ENCODE peak calls at places on chromosome 1, in nine cellular contexts. One of them, this sample, is unnamed.

GRCh38 chr1:212124891-212125582 is 89.5 kb downstream of the DTL start:
- DNase-seq in brain microvascular endothelial cell: no peak
- DNase-seq in left ventricle myocardium inferior: no peak
- DNase-seq in choroid plexus epithelial cell: peak
- DNase-seq in fibroblast of lung: no peak
- DNase-seq in cardiac fibroblast: no peak
- DNase-seq in fibroblast of mammary gland: no peak
- DNase-seq in colonic mucosa: peak
- DNase-seq in neural progenitor cell: no peak
- DNase-seq in this sample: no peak

GRCh38 chr1:24656046-24656445 is 12.9 kb downstream of the SRRM1 start:
- DNase-seq in brain microvascular endothelial cell: no peak
- DNase-seq in left ventricle myocardium inferior: no peak
- DNase-seq in choroid plexus epithelial cell: no peak
- DNase-seq in fibroblast of lung: no peak
- DNase-seq in cardiac fibroblast: no peak
- DNase-seq in fibroblast of mammary gland: no peak
- DNase-seq in colonic mucosa: no peak
- DNase-seq in neural progenitor cell: no peak
- DNase-seq in this sample: no peak

GRCh38 chr1:154819628-154820590 is 50.2 kb downstream of the KCNN3 start:
- DNase-seq in brain microvascular endothelial cell: no peak
- DNase-seq in left ventricle myocardium inferior: no peak
- DNase-seq in choroid plexus epithelial cell: peak
- DNase-seq in fibroblast of lung: no peak
- DNase-seq in cardiac fibroblast: peak
- DNase-seq in fibroblast of mammary gland: peak
- DNase-seq in colonic mucosa: no peak
- DNase-seq in neural progenitor cell: peak
- DNase-seq in this sample: no peak

GRCh38 chr1:161001537-161001936 is 19.4 kb downstream of the F11R start:
- DNase-seq in brain microvascular endothelial cell: no peak
- DNase-seq in left ventricle myocardium inferior: no peak
- DNase-seq in choroid plexus epithelial cell: no peak
- DNase-seq in fibroblast of lung: no peak
- DNase-seq in cardiac fibroblast: peak
- DNase-seq in fibroblast of mammary gland: no peak
- DNase-seq in colonic mucosa: no peak
- DNase-seq in neural progenitor cell: no peak
- DNase-seq in this sample: no peak

GRCh38 chr1:102588536-102588935 is 519.8 kb downstream of the COL11A1 start:
- DNase-seq in brain microvascular endothelial cell: no peak
- DNase-seq in left ventricle myocardium inferior: no peak
- DNase-seq in choroid plexus epithelial cell: peak
- DNase-seq in fibroblast of lung: no peak
- DNase-seq in cardiac fibroblast: no peak
- DNase-seq in fibroblast of mammary gland: no peak
- DNase-seq in colonic mucosa: no peak
- DNase-seq in neural progenitor cell: no peak
- DNase-seq in this sample: no peak

GRCh38 chr1:36304970-36305914 is 926 bp upstream of the SH3D21 start:
- DNase-seq in brain microvascular endothelial cell: no peak
- DNase-seq in left ventricle myocardium inferior: no peak
- DNase-seq in choroid plexus epithelial cell: no peak
- DNase-seq in fibroblast of lung: no peak
- DNase-seq in cardiac fibroblast: no peak
- DNase-seq in fibroblast of mammary gland: no peak
- DNase-seq in colonic mucosa: peak
- DNase-seq in neural progenitor cell: no peak
- DNase-seq in this sample: no peak

GRCh38 chr1:206002833-206003532 is at the start of gene RAB7B:
- DNase-seq in brain microvascular endothelial cell: peak
- DNase-seq in left ventricle myocardium inferior: peak
- DNase-seq in choroid plexus epithelial cell: peak
- DNase-seq in fibroblast of lung: peak
- DNase-seq in cardiac fibroblast: peak
- DNase-seq in fibroblast of mammary gland: peak
- DNase-seq in colonic mucosa: peak
- DNase-seq in neural progenitor cell: no peak
- DNase-seq in this sample: peak

GRCh38 chr1:193019442-193020026 is 39.6 kb downstream of the UCHL5 start:
- DNase-seq in brain microvascular endothelial cell: peak
- DNase-seq in left ventricle myocardium inferior: no peak
- DNase-seq in choroid plexus epithelial cell: peak
- DNase-seq in fibroblast of lung: peak
- DNase-seq in cardiac fibroblast: peak
- DNase-seq in fibroblast of mammary gland: peak
- DNase-seq in colonic mucosa: no peak
- DNase-seq in neural progenitor cell: peak
- DNase-seq in this sample: no peak

GRCh38 chr1:93613895-93614294 is 67.7 kb downstream of the BCAR3 start:
- DNase-seq in brain microvascular endothelial cell: peak
- DNase-seq in left ventricle myocardium inferior: peak
- DNase-seq in choroid plexus epithelial cell: peak
- DNase-seq in fibroblast of lung: peak
- DNase-seq in cardiac fibroblast: peak
- DNase-seq in fibroblast of mammary gland: peak
- DNase-seq in colonic mucosa: peak
- DNase-seq in neural progenitor cell: peak
- DNase-seq in this sample: peak

GRCh38 chr1:109399326-109399957 is 1.7 kb upstream of the SORT1 start:
- DNase-seq in brain microvascular endothelial cell: peak
- DNase-seq in left ventricle myocardium inferior: no peak
- DNase-seq in choroid plexus epithelial cell: peak
- DNase-seq in fibroblast of lung: peak
- DNase-seq in cardiac fibroblast: peak
- DNase-seq in fibroblast of mammary gland: peak
- DNase-seq in colonic mucosa: peak
- DNase-seq in neural progenitor cell: peak
- DNase-seq in this sample: no peak

GRCh38 chr1:206021796-206022365 is 1.8 kb downstream of the CTSE start:
- DNase-seq in brain microvascular endothelial cell: peak
- DNase-seq in left ventricle myocardium inferior: no peak
- DNase-seq in choroid plexus epithelial cell: peak
- DNase-seq in fibroblast of lung: peak
- DNase-seq in cardiac fibroblast: peak
- DNase-seq in fibroblast of mammary gland: peak
- DNase-seq in colonic mucosa: no peak
- DNase-seq in neural progenitor cell: no peak
- DNase-seq in this sample: no peak

GRCh38 chr1:107491582-107491981 is 350.7 kb downstream of the NTNG1 start:
- DNase-seq in brain microvascular endothelial cell: no peak
- DNase-seq in left ventricle myocardium inferior: no peak
- DNase-seq in choroid plexus epithelial cell: no peak
- DNase-seq in fibroblast of lung: no peak
- DNase-seq in cardiac fibroblast: no peak
- DNase-seq in fibroblast of mammary gland: no peak
- DNase-seq in colonic mucosa: no peak
- DNase-seq in neural progenitor cell: no peak
- DNase-seq in this sample: no peak

GRCh38 chr1:178864326-178864725 is 6.6 kb downstream of the ANGPTL1 start:
- DNase-seq in brain microvascular endothelial cell: no peak
- DNase-seq in left ventricle myocardium inferior: no peak
- DNase-seq in choroid plexus epithelial cell: no peak
- DNase-seq in fibroblast of lung: peak
- DNase-seq in cardiac fibroblast: no peak
- DNase-seq in fibroblast of mammary gland: peak
- DNase-seq in colonic mucosa: no peak
- DNase-seq in neural progenitor cell: no peak
- DNase-seq in this sample: no peak

DNA sequence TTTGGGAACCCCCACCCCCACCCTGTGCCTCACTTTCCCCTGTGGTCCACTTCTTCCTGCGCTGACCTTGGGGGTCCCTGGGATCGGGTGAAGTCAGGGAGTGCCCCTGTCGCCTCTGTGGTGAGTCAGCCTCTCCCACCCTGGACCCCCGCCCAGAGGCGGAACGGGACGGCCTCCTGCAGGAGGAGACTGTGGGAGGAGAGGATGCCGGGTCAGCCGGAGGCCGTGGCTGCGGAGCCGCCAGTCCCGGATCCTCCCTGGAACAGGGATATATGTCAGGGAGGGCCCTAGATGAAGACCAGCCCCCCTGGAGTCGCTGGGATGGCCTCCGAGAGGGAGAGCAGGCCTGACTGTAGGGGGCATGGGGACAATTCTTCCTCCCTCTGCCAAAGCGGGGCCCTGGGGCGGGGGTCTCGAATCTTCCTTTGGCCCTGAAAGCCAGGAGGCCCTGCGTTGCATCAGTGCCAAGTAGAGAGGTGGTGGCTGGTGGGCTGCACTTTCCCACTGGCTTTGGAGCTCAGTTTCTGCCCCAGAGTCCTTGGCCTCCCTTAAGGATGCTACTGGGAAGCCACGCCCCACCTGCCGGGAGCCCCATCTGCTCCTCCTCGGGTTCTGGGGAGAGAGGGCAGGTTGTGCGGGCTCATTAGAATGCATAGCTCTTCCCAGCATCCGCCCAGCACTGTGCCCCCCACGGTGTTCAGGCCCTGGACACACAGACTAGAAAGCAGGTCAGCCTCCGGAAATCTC is 930 bp downstream of the ARHGEF10L start:
- DNase-seq in brain microvascular endothelial cell: no peak
- DNase-seq in left ventricle myocardium inferior: peak
- DNase-seq in choroid plexus epithelial cell: no peak
- DNase-seq in fibroblast of lung: peak
- DNase-seq in cardiac fibroblast: peak
- DNase-seq in fibroblast of mammary gland: no peak
- DNase-seq in colonic mucosa: peak
- DNase-seq in neural progenitor cell: peak
- DNase-seq in this sample: peak
- H3K4me3 ChIP-seq in brain microvascular endothelial cell: peak
- H3K4me3 ChIP-seq in left ventricle myocardium inferior: peak
- H3K4me3 ChIP-seq in choroid plexus epithelial cell: peak
- H3K4me3 ChIP-seq in fibroblast of lung: peak
- H3K4me3 ChIP-seq in cardiac fibroblast: peak
- H3K4me3 ChIP-seq in fibroblast of mammary gland: peak
- H3K4me3 ChIP-seq in colonic mucosa: peak
- H3K4me3 ChIP-seq in neural progenitor cell: peak
- H3K4me3 ChIP-seq in this sample: peak

DNA sequence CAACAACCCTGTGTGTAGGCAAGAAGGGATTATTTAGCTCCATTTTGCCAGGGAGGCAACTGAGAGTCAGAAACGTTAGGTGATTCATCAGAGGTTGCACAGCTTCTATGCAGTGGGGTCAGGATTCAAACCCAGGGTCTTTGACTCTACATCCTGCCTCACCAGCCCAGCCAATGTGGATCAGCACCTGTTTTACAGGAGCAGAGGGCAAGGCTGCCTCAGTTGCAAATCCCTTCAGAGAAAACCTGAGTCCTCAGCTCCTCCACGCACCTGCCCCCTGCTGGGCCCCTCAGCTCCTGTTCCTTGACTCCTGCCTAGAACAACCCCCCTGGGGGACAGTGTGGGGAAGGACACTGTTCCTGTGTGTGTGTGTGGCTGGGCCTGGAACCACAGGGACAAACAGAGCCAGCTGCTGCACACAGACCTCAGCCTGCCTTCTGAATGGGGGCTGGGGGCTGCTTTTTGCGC is 61.6 kb downstream of the LRRN2 start:
- DNase-seq in brain microvascular endothelial cell: no peak
- DNase-seq in left ventricle myocardium inferior: no peak
- DNase-seq in choroid plexus epithelial cell: peak
- DNase-seq in fibroblast of lung: no peak
- DNase-seq in cardiac fibroblast: no peak
- DNase-seq in fibroblast of mammary gland: no peak
- DNase-seq in colonic mucosa: no peak
- DNase-seq in neural progenitor cell: peak
- DNase-seq in this sample: no peak
- TF ChIP-seq CTCF in brain microvascular endothelial cell: peak
- TF ChIP-seq CTCF in left ventricle myocardium inferior: no peak
- TF ChIP-seq CTCF in choroid plexus epithelial cell: peak
- TF ChIP-seq CTCF in fibroblast of lung: no peak
- TF ChIP-seq CTCF in cardiac fibroblast: peak
- TF ChIP-seq CTCF in fibroblast of mammary gland: peak
- TF ChIP-seq CTCF in colonic mucosa: no peak
- TF ChIP-seq CTCF in neural progenitor cell: peak
- TF ChIP-seq CTCF in this sample: no peak

DNA sequence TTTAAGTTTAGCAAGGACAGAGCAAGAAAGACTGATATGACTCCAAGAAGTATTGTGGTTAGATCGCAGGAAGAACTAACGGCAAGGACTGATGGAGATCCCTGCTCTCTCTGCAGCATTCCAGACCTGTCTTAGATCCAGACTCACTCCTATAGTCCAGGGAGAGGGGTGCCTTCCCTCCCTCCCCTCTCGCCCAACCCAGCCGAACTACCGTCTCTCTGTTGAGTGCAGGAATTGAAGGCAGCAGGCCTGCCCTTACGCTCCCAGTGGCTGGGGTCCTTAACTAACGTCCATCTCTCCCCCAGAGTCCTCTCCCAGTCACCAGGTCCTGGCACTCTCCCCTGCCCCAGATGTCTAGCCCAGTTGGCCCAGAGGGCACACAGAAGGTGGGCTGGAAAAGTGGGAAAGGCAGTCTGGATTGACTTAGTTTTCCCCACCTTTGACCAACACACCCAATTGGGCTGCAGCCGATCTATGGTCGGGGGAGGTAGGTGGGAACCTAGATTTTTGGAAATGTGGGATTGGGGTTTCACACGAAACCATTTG is 1.1 kb downstream of the CRABP2 start:
- DNase-seq in brain microvascular endothelial cell: no peak
- DNase-seq in left ventricle myocardium inferior: no peak
- DNase-seq in choroid plexus epithelial cell: no peak
- DNase-seq in fibroblast of lung: no peak
- DNase-seq in cardiac fibroblast: no peak
- DNase-seq in fibroblast of mammary gland: no peak
- DNase-seq in colonic mucosa: no peak
- DNase-seq in neural progenitor cell: peak
- DNase-seq in this sample: no peak
- H3K4me3 ChIP-seq in brain microvascular endothelial cell: no peak
- H3K4me3 ChIP-seq in left ventricle myocardium inferior: no peak
- H3K4me3 ChIP-seq in choroid plexus epithelial cell: peak
- H3K4me3 ChIP-seq in fibroblast of lung: peak
- H3K4me3 ChIP-seq in cardiac fibroblast: no peak
- H3K4me3 ChIP-seq in fibroblast of mammary gland: peak
- H3K4me3 ChIP-seq in colonic mucosa: no peak
- H3K4me3 ChIP-seq in neural progenitor cell: peak
- H3K4me3 ChIP-seq in this sample: peak

DNA sequence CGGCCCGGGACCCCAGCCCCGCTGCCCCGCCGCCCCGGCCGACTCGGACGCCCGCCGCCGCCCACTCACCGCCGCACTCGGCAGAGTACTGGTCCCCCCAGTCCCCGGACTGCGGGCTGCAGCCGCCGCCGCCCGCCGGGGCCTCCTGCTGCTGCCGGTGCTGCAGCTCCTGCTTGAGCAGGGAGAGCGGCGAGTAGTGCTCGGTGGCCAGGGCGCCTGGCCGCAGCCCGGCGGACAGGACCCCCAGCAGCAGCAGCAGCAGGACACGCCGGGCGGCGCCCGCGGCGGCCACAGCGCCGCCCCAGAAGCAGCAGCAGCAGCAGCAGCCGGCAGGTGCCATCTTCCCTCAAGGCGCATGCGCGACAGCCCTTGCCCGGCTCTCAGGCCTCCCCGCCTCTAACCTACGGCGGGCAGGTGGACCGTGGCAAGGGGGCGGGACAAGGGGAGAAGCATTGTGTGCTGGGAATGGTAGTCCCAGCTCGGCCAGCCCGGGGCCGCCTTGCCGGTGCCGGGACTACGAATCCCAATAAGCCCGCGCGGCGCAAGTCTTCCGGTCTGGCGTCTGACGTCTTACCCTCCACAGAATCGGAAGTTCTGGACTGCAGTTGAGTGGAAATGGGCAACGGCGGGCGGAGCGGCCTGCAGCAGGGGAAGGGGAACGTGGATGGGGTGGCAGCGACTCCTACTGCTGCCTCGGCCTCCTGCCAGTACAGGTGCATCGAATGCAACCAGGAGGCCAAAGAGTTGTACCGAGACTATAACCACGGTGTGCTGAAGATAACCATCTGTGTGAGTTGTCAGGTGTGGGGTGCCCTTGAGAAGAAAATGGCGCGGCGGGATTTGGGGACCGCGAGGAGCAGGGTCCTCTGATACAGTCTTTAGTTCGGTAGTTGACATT is at the start of the genes ARV1 and TTC13:
- DNase-seq in brain microvascular endothelial cell: peak
- DNase-seq in left ventricle myocardium inferior: peak
- DNase-seq in choroid plexus epithelial cell: peak
- DNase-seq in fibroblast of lung: peak
- DNase-seq in cardiac fibroblast: peak
- DNase-seq in fibroblast of mammary gland: peak
- DNase-seq in colonic mucosa: peak
- DNase-seq in neural progenitor cell: peak
- DNase-seq in this sample: peak
- TF ChIP-seq CTCF in brain microvascular endothelial cell: peak
- TF ChIP-seq CTCF in left ventricle myocardium inferior: peak
- TF ChIP-seq CTCF in choroid plexus epithelial cell: peak
- TF ChIP-seq CTCF in fibroblast of lung: no peak
- TF ChIP-seq CTCF in cardiac fibroblast: no peak
- TF ChIP-seq CTCF in fibroblast of mammary gland: no peak
- TF ChIP-seq CTCF in colonic mucosa: peak
- TF ChIP-seq CTCF in neural progenitor cell: peak
- TF ChIP-seq CTCF in this sample: no peak